ENCODE peak calls at places on chromosome 13, in six cellular contexts. One of them, this sample, is unnamed.

GRCh38 chr13:75458696-75459422 is 23.1 kb downstream of the TBC1D4 start:
- DNase-seq in GM12892: peak
- DNase-seq in H1: no peak
- DNase-seq in HepG2: peak
- DNase-seq in K562: no peak
- DNase-seq in GM12878: peak
- DNase-seq in this sample: peak

GRCh38 chr13:104648291-104648690 is 1582.1 kb upstream of the SLC10A2 start:
- DNase-seq in HepG2: no peak
- DNase-seq in K562: no peak
- DNase-seq in H1: no peak
- DNase-seq in GM12878: no peak
- DNase-seq in GM12892: no peak
- DNase-seq in this sample: no peak

GRCh38 chr13:38830442-38831045 is 143.7 kb downstream of the FREM2 start:
- DNase-seq in H1: no peak
- DNase-seq in GM12892: no peak
- DNase-seq in HepG2: no peak
- DNase-seq in K562: no peak
- DNase-seq in GM12878: no peak
- DNase-seq in this sample: no peak

GRCh38 chr13:102197193-102197592 is 204.7 kb downstream of the FGF14 start:
- DNase-seq in GM12878: no peak
- DNase-seq in H1: no peak
- DNase-seq in GM12892: no peak
- DNase-seq in K562: no peak
- DNase-seq in HepG2: peak
- DNase-seq in this sample: no peak

GRCh38 chr13:80341771-80342271 is 895 bp upstream of the SPRY2 start:
- DNase-seq in HepG2: peak
- DNase-seq in K562: no peak
- DNase-seq in H1: no peak
- DNase-seq in GM12892: no peak
- DNase-seq in GM12878: no peak
- DNase-seq in this sample: no peak

GRCh38 chr13:33345842-33346241 is 60.3 kb upstream of the STARD13 start:
- DNase-seq in GM12878: no peak
- DNase-seq in HepG2: no peak
- DNase-seq in GM12892: no peak
- DNase-seq in K562: no peak
- DNase-seq in H1: no peak
- DNase-seq in this sample: no peak

GRCh38 chr13:107239213-107239612 is 671.3 kb upstream of the ARGLU1 start:
- DNase-seq in GM12892: no peak
- DNase-seq in GM12878: no peak
- DNase-seq in H1: no peak
- DNase-seq in HepG2: no peak
- DNase-seq in K562: no peak
- DNase-seq in this sample: no peak

GRCh38 chr13:72850959-72851677 is 69.2 kb downstream of the PIBF1 start:
- DNase-seq in K562: no peak
- DNase-seq in HepG2: no peak
- DNase-seq in GM12878: no peak
- DNase-seq in H1: peak
- DNase-seq in GM12892: no peak
- DNase-seq in this sample: no peak

GRCh38 chr13:41411536-41411935 is 45.8 kb upstream of the RGCC start:
- DNase-seq in GM12878: no peak
- DNase-seq in HepG2: peak
- DNase-seq in GM12892: no peak
- DNase-seq in K562: no peak
- DNase-seq in H1: no peak
- DNase-seq in this sample: no peak

GRCh38 chr13:38821753-38822551 is 135.1 kb downstream of the FREM2 start:
- DNase-seq in K562: no peak
- DNase-seq in GM12878: no peak
- DNase-seq in H1: no peak
- DNase-seq in GM12892: no peak
- DNase-seq in HepG2: no peak
- DNase-seq in this sample: no peak

GRCh38 chr13:47287291-47287751 is 390.5 kb upstream of the HTR2A start:
- DNase-seq in H1: no peak
- DNase-seq in K562: no peak
- DNase-seq in GM12892: no peak
- DNase-seq in HepG2: no peak
- DNase-seq in GM12878: no peak
- DNase-seq in this sample: no peak

GRCh38 chr13:49098771-49099512 is 121.2 kb upstream of the MLNR start:
- DNase-seq in K562: no peak
- DNase-seq in H1: no peak
- DNase-seq in HepG2: no peak
- DNase-seq in GM12878: no peak
- DNase-seq in GM12892: no peak
- DNase-seq in this sample: no peak

GRCh38 chr13:87810920-87811344 is 139.8 kb downstream of the SLITRK5 start:
- DNase-seq in K562: no peak
- DNase-seq in GM12878: no peak
- DNase-seq in GM12892: no peak
- DNase-seq in H1: no peak
- DNase-seq in HepG2: no peak
- DNase-seq in this sample: no peak

GRCh38 chr13:42538996-42539395 is 35.0 kb upstream of the TNFSF11 start:
- DNase-seq in H1: no peak
- DNase-seq in HepG2: no peak
- DNase-seq in GM12878: no peak
- DNase-seq in GM12892: no peak
- DNase-seq in K562: no peak
- DNase-seq in this sample: no peak

GRCh38 chr13:26456578-26457119 is 100.8 kb upstream of the WASF3 start:
- DNase-seq in GM12892: no peak
- DNase-seq in HepG2: no peak
- DNase-seq in H1: no peak
- DNase-seq in GM12878: no peak
- DNase-seq in K562: no peak
- DNase-seq in this sample: no peak

GRCh38 chr13:75596657-75597182 is 39.4 kb upstream of the LMO7 start:
- DNase-seq in GM12878: no peak
- DNase-seq in GM12892: no peak
- DNase-seq in HepG2: no peak
- DNase-seq in H1: no peak
- DNase-seq in K562: no peak
- DNase-seq in this sample: no peak

GRCh38 chr13:25733061-25733491 is 318.7 kb downstream of the SHISA2 start:
- DNase-seq in H1: no peak
- DNase-seq in K562: no peak
- DNase-seq in GM12878: no peak
- DNase-seq in HepG2: no peak
- DNase-seq in GM12892: no peak
- DNase-seq in this sample: no peak

GRCh38 chr13:109945206-109945960 is 159.0 kb upstream of the IRS2 start:
- DNase-seq in K562: no peak
- DNase-seq in GM12878: no peak
- DNase-seq in GM12892: no peak
- DNase-seq in HepG2: no peak
- DNase-seq in H1: no peak
- DNase-seq in this sample: no peak

GRCh38 chr13:27857271-27857670 is 62.5 kb upstream of the PDX1 start:
- DNase-seq in K562: peak
- DNase-seq in GM12892: no peak
- DNase-seq in GM12878: no peak
- DNase-seq in H1: no peak
- DNase-seq in HepG2: no peak
- DNase-seq in this sample: no peak

DNA sequence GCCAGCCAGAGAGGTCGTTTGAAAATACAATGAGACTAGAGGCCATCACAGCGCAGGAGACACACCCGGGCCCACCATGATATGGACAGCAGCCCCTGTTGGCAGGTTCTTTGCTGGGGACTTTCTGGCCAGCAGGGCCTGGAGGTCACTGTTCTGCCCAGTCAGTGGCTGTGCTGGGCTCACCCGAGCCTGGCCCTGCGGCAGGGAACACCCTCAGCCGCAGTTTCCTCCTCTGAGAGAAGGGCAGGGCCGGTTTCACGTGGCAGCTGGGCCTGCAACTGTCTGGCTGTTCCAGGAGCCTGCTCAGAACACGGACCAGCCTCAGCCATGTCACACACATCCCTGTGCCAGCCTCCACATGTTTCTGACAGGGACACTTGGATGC is 39.4 kb downstream of the ADPRHL1 start:
- DNase-seq in K562: no peak
- DNase-seq in HepG2: no peak
- DNase-seq in GM12892: no peak
- DNase-seq in GM12878: no peak
- DNase-seq in H1: no peak
- DNase-seq in this sample: no peak
- TF ChIP-seq POLR2A in K562: no peak
- TF ChIP-seq POLR2A in HepG2: no peak
- TF ChIP-seq POLR2A in GM12892: no peak
- TF ChIP-seq POLR2A in GM12878: no peak
- TF ChIP-seq POLR2A in H1: no peak
- TF ChIP-seq POLR2A in this sample: no peak

GRCh38 chr13:23432589-23432988 is 913 bp downstream of the SACS start:
- DNase-seq in GM12892: no peak
- DNase-seq in HepG2: no peak
- DNase-seq in K562: no peak
- DNase-seq in H1: no peak
- DNase-seq in GM12878: no peak
- DNase-seq in this sample: no peak

GRCh38 chr13:23430664-23431063 is 2.8 kb downstream of the SACS start:
- DNase-seq in H1: no peak
- DNase-seq in HepG2: no peak
- DNase-seq in K562: no peak
- DNase-seq in GM12892: no peak
- DNase-seq in GM12878: no peak
- DNase-seq in this sample: no peak

GRCh38 chr13:23433171-23434153 is at the start of gene SACS:
- DNase-seq in H1: peak
- DNase-seq in K562: no peak
- DNase-seq in GM12892: no peak
- DNase-seq in HepG2: no peak
- DNase-seq in GM12878: no peak
- DNase-seq in this sample: no peak

GRCh38 chr13:23428183-23428528 is 5.3 kb downstream of the SACS start:
- DNase-seq in H1: no peak
- DNase-seq in GM12892: no peak
- DNase-seq in HepG2: no peak
- DNase-seq in GM12878: no peak
- DNase-seq in K562: no peak
- DNase-seq in this sample: no peak

GRCh38 chr13:23427342-23428182 is 5.9 kb downstream of the SACS start:
- DNase-seq in K562: no peak
- DNase-seq in H1: peak
- DNase-seq in HepG2: peak
- DNase-seq in GM12878: no peak
- DNase-seq in GM12892: no peak
- DNase-seq in this sample: no peak
- TF ChIP-seq POLR2AphosphoS5 in K562: no peak
- TF ChIP-seq POLR2AphosphoS5 in H1: no peak
- TF ChIP-seq POLR2AphosphoS5 in HepG2: no peak
- TF ChIP-seq POLR2AphosphoS5 in GM12878: no peak
- TF ChIP-seq POLR2AphosphoS5 in GM12892: no peak
- TF ChIP-seq POLR2AphosphoS5 in this sample: no peak

GRCh38 chr13:111017755-111018487 is 97.2 kb upstream of the ARHGEF7 start:
- DNase-seq in H1: no peak
- DNase-seq in GM12878: no peak
- DNase-seq in K562: no peak
- DNase-seq in GM12892: no peak
- DNase-seq in HepG2: no peak
- DNase-seq in this sample: no peak
- TF ChIP-seq TAF1 in H1: no peak
- TF ChIP-seq TAF1 in GM12878: no peak
- TF ChIP-seq TAF1 in K562: no peak
- TF ChIP-seq TAF1 in GM12892: no peak
- TF ChIP-seq TAF1 in HepG2: no peak
- TF ChIP-seq TAF1 in this sample: no peak

GRCh38 chr13:37492741-37493514 is 105.6 kb downstream of the POSTN start:
- DNase-seq in HepG2: no peak
- DNase-seq in H1: no peak
- DNase-seq in GM12892: no peak
- DNase-seq in GM12878: no peak
- DNase-seq in K562: no peak
- DNase-seq in this sample: no peak

GRCh38 chr13:37491661-37492060 is 106.9 kb downstream of the POSTN start:
- DNase-seq in GM12878: no peak
- DNase-seq in HepG2: no peak
- DNase-seq in K562: no peak
- DNase-seq in GM12892: no peak
- DNase-seq in H1: no peak
- DNase-seq in this sample: no peak

GRCh38 chr13:37492061-37492460 is 106.5 kb downstream of the POSTN start:
- DNase-seq in K562: no peak
- DNase-seq in HepG2: no peak
- DNase-seq in H1: no peak
- DNase-seq in GM12878: no peak
- DNase-seq in GM12892: no peak
- DNase-seq in this sample: no peak

GRCh38 chr13:37488682-37489081 is 109.9 kb downstream of the POSTN start:
- DNase-seq in GM12892: no peak
- DNase-seq in H1: no peak
- DNase-seq in HepG2: no peak
- DNase-seq in GM12878: no peak
- DNase-seq in K562: no peak
- DNase-seq in this sample: no peak

GRCh38 chr13:37490176-37490575 is 108.4 kb downstream of the POSTN start:
- DNase-seq in GM12892: no peak
- DNase-seq in GM12878: no peak
- DNase-seq in K562: no peak
- DNase-seq in HepG2: no peak
- DNase-seq in H1: no peak
- DNase-seq in this sample: no peak
- TF ChIP-seq POLR2A in GM12892: no peak
- TF ChIP-seq POLR2A in GM12878: no peak
- TF ChIP-seq POLR2A in K562: no peak
- TF ChIP-seq POLR2A in HepG2: no peak
- TF ChIP-seq POLR2A in H1: no peak
- TF ChIP-seq POLR2A in this sample: no peak

GRCh38 chr13:20057963-20058362 is 99.4 kb downstream of the ZMYM2 start:
- DNase-seq in H1: no peak
- DNase-seq in GM12892: no peak
- DNase-seq in HepG2: no peak
- DNase-seq in GM12878: no peak
- DNase-seq in K562: no peak
- DNase-seq in this sample: no peak

GRCh38 chr13:20057214-20057613 is 98.7 kb downstream of the ZMYM2 start:
- DNase-seq in GM12892: no peak
- DNase-seq in HepG2: no peak
- DNase-seq in K562: no peak
- DNase-seq in H1: no peak
- DNase-seq in GM12878: no peak
- DNase-seq in this sample: no peak

GRCh38 chr13:20053891-20054290 is 95.4 kb downstream of the ZMYM2 start:
- DNase-seq in H1: no peak
- DNase-seq in K562: no peak
- DNase-seq in HepG2: no peak
- DNase-seq in GM12892: no peak
- DNase-seq in GM12878: no peak
- DNase-seq in this sample: no peak

GRCh38 chr13:20054586-20054985 is 96.1 kb downstream of the ZMYM2 start:
- DNase-seq in HepG2: no peak
- DNase-seq in GM12878: no peak
- DNase-seq in H1: no peak
- DNase-seq in GM12892: no peak
- DNase-seq in K562: no peak
- DNase-seq in this sample: no peak

GRCh38 chr13:20058476-20058875 is 99.9 kb downstream of the ZMYM2 start:
- DNase-seq in H1: no peak
- DNase-seq in GM12892: no peak
- DNase-seq in GM12878: no peak
- DNase-seq in K562: no peak
- DNase-seq in HepG2: no peak
- DNase-seq in this sample: no peak
- TF ChIP-seq POLR2AphosphoS5 in H1: no peak
- TF ChIP-seq POLR2AphosphoS5 in GM12892: no peak
- TF ChIP-seq POLR2AphosphoS5 in GM12878: no peak
- TF ChIP-seq POLR2AphosphoS5 in K562: no peak
- TF ChIP-seq POLR2AphosphoS5 in HepG2: no peak
- TF ChIP-seq POLR2AphosphoS5 in this sample: no peak